ENCODE peak calls at places on chromosomes 11 and 22, in five cellular contexts. U, P, D, L and Z are unnamed samples.
A peak's percentile ranks its signal among the peaks of the same experiment; 100 is the strongest.

GRCh38 chr11:37972691-37973090 is 1374.7 kb upstream of the RAG2 start:
- DNase-seq in P (no peak), D (no peak), L (no peak), U (no peak), Z (no peak)

GRCh38 chr11:114195981-114196731 is 100.0 kb upstream of the NNMT start:
- DNase-seq in U (no peak), P (no peak), D (no peak), L (no peak), Z (peak; percentile 72)

GRCh38 chr11:7900686-7901085 is 30.4 kb downstream of the OR10A6 start:
- DNase-seq in D (no peak), P (no peak), U (no peak), L (no peak), Z (no peak)

GRCh38 chr11:17766590-17766989 is 32.0 kb downstream of the KCNC1 start:
- DNase-seq in P (no peak), U (no peak), L (no peak), D (peak; percentile 20), Z (no peak)

GRCh38 chr11:106552694-106553203 is 465.5 kb downstream of the GUCY1A2 start:
- DNase-seq in L (no peak), D (peak; percentile 0), U (no peak), P (no peak), Z (no peak)

GRCh38 chr22:37659897-37660708 is 1.6 kb downstream of the PDXP start:
- DNase-seq in L (no peak), D (no peak), P (no peak), U (no peak), Z (no peak)

GRCh38 chr22:38957046-38957770 is at the start of gene APOBEC3A:
- DNase-seq in U (no peak), D (peak; percentile 39), L (no peak), P (no peak), Z (peak; percentile 56)

GRCh38 chr22:38262051-38262795 is 10.6 kb downstream of the TMEM184B start:
- DNase-seq in U (no peak), P (peak; percentile 57), L (no peak), D (no peak), Z (peak; percentile 52)

GRCh38 chr11:1693327-1694063 is 3.5 kb upstream of the KRTAP5-6 start:
- DNase-seq in P (peak; percentile 78), L (peak; percentile 70), U (peak; percentile 9), D (peak; percentile 82), Z (peak; percentile 92)

GRCh38 chr22:41664951-41665350 is 23.7 kb downstream of the SNU13 start:
- DNase-seq in P (no peak), L (no peak), U (no peak), D (no peak), Z (no peak)

GRCh38 chr11:134036484-134037092 is 32.3 kb upstream of the JAM3 start:
- DNase-seq in U (no peak), P (no peak), D (no peak), L (no peak), Z (no peak)

GRCh38 chr11:10932976-10933375 is 75.1 kb upstream of the ZBED5 start:
- DNase-seq in P (no peak), U (no peak), L (no peak), D (no peak), Z (no peak)

GRCh38 chr22:35685731-35686130 is 31.9 kb upstream of the APOL5 start:
- DNase-seq in D (no peak), P (no peak), L (no peak), U (no peak), Z (no peak)

GRCh38 chr11:66692446-66692845 is 14.8 kb upstream of the RBM4B start:
- DNase-seq in U (no peak), L (no peak), D (no peak), P (no peak), Z (no peak)

GRCh38 chr11:24560324-24560723 is 63.5 kb downstream of the LUZP2 start:
- DNase-seq in U (no peak), L (no peak), P (no peak), D (no peak), Z (no peak)

GRCh38 chr22:37329239-37330140 is 47.2 kb downstream of the CYTH4 start:
- DNase-seq in L (no peak), P (no peak), D (peak; percentile 34), U (no peak), Z (no peak)

GRCh38 chr22:30433227-30433626 is 7.7 kb downstream of the MTFP1 start:
- DNase-seq in L (no peak), D (no peak), U (no peak), P (no peak), Z (no peak)

GRCh38 chr22:30436196-30436595 is 10.6 kb downstream of the MTFP1 start:
- DNase-seq in U (no peak), P (no peak), D (no peak), L (no peak), Z (no peak)

GRCh38 chr22:30433773-30434172 is 8.2 kb downstream of the MTFP1 start:
- DNase-seq in D (no peak), L (no peak), U (no peak), P (no peak), Z (no peak)

GRCh38 chr22:30435674-30436126 is 10.1 kb downstream of the MTFP1 start:
- DNase-seq in L (peak; percentile 68), D (no peak), U (no peak), P (peak; percentile 24), Z (no peak)

GRCh38 chr22:30434775-30435315 is 9.3 kb downstream of the MTFP1 start:
- DNase-seq in D (no peak), L (no peak), P (no peak), U (no peak), Z (no peak)
- TF ChIP-seq CTCF in D (no peak), L (no peak), P (no peak), U (no peak), Z (no peak)

DNA sequence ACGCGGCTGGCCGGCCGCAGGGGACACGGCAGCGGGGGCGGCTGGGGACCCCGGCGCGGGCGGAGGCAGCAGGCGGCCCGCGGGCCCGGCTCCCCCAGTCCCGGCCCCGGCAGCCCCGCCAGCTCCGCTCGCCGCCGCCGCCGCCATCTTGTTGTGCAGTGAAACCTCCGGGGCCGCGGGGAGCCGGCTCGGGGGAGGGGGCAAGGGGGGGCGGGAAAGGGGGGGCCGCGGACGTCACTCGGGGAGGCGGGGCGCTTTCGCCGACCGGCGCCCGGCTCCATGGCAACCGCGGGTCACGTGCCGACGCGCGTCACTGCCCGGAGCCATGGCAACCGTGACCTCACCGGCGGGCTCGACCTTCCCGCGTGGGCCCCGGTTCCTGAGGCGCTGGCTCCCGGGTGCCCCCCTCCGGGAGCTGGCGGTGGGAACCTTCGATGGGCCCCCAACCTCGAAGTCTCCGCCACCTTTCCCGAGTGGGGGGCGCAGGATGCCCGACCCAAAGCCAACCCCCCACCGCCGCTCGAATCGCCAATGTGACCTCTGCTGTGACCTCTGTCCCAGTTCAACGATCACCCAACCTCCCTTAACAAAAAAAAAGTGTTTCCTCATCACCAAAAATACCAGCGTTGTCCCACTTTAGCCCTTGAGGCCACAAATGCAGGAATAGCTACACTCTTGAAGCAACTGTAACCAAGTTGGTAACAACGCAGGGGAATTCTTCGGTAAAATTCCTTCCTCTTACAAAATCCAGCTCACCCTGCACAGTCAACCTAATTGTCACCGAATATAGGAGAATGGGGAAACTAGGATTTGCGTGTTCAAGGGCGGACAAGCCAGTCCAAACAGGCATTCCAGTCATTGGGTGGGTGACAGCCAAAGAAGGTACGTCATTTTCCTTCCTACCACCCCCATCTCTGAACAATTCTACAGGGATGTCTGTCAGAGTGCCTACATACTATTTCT is at the start of gene SIK3:
- DNase-seq in U (peak; percentile 61), P (peak; percentile 95), D (peak; percentile 86), L (peak; percentile 91), Z (peak; percentile 90)
- TF ChIP-seq CTCF in U (peak; percentile 59), P (peak; percentile 64), D (no peak), L (peak; percentile 33), Z (no peak)

DNA sequence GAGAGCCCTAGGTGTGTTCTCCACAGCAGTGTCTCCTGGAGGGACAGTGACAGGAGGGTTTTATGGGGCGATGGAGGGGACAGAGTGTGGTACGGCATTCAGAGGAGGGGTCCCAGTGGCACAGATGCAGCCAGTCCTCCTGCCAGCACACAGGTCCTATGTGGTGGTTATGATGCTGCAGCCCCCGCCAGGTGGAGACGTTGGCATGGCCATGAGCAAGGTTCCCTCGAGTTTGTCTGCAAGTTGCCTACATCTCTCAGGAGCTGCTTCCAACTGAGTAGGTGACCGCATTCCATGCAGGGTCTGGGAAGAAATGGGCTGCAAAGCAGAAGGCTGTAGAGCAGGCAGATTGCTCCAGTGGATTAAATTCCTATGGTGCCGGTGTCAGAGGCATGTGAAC is 646.0 kb downstream of the TBC1D22A start:
- DNase-seq in D (peak; percentile 29), U (no peak), L (no peak), P (no peak), Z (no peak)
- TF ChIP-seq CTCF in D (no peak), U (no peak), L (no peak), P (no peak), Z (no peak)

GRCh38 chr11:35407041-35407440 is 12.3 kb downstream of the SLC1A2 start:
- DNase-seq in L (no peak), P (no peak), U (no peak), D (no peak), Z (no peak)

GRCh38 chr11:35415488-35415887 is 3.9 kb downstream of the SLC1A2 start:
- DNase-seq in L (no peak), P (no peak), U (no peak), D (no peak), Z (no peak)

GRCh38 chr11:35413568-35413967 is 5.8 kb downstream of the SLC1A2 start:
- DNase-seq in U (no peak), D (no peak), P (no peak), L (no peak), Z (no peak)

DNA sequence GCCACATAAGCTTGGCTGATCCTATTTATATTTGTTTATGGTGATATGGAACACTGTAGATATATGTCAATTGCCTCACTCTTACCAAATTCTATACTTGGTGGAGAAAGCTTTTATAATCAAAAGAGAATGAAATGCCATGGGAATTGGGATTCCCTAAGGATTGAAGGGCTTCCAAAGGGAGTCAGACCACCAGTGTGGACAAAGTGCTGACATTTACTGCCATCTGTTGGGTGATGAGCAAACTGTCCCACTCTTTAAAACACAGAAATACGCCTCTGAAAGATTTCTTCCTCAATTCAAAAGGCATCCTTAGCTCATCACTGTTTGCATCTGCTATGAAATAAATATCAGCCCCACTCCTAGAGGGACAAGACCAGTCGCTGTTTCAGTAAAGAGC is 7.1 kb downstream of the SLC1A2 start:
- DNase-seq in D (peak; percentile 25), L (no peak), U (no peak), P (no peak), Z (no peak)
- TF ChIP-seq CTCF in D (peak; percentile 72), L (peak; percentile 17), U (peak; percentile 55), P (no peak), Z (peak; percentile 53)

DNA sequence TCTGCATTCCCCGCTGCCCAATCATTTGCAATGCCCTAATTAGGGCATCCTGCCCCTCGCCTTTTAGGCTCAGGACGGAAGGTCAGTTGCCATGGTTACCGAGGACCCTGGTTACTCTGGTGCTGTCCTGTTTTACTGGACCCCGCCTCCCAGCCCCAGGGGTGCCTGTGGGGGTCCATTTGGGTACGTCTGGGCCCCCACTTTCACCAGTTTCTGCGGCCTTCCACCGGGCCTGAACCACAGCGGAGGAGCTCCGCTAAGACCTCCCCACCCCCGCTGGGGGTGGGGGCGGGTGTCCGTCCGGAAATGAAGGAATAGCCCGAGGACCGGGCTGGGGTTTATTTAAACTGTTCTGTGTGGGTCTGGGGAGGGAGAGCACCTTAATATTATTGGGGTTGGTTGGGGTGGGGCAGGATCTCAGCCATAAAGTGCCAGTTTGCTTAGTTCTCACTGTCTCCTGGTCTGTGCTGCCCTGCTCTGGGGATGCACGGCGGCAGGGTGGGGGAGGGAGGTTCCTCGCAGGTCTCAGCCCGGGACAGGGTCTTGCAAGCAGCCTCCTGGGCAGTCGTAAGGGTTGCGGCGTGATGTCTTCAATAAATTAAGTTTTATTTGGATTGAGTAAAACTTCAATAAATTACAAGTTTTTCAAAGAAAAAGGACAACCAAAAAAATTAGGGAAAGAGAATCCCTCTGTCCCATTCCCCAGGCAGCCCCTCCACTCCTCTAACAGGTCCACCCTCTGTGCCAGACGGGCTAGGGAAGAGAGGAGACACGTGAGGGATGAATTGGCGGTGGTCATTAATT is 5.3 kb downstream of the PHOX2A start:
- DNase-seq in L (no peak), P (no peak), D (no peak), U (no peak), Z (no peak)
- TF ChIP-seq CTCF in L (no peak), P (no peak), D (no peak), U (no peak), Z (no peak)